ENCODE peak calls at places on chromosomes 5 and 9, in eight cellular contexts. M is upper lobe of left lung, C is HepG2, K is K562, J is HCT116, G is Panc1, W is GM12878, X is GM23338. A is an unnamed sample.

GRCh38 chr5:8581047-8581446 is 712.1 kb downstream of the MTRR start:
- ATAC-seq in G (no peak), J (no peak), X (no peak), M (no peak), K (no peak), C (no peak), W (no peak), A (no peak)

GRCh38 chr9:17824927-17825659 is 246.2 kb downstream of the SH3GL2 start:
- ATAC-seq in M (no peak), G (no peak), X (no peak), J (no peak), W (no peak), C (no peak), K (no peak), A (no peak)

GRCh38 chr5:148949871-148950863 is 112.7 kb downstream of the SH3TC2 start:
- ATAC-seq in X (peak), K (no peak), M (peak), G (no peak), W (no peak), C (no peak), J (no peak), A (peak)

GRCh38 chr5:146076028-146076427 is 29.3 kb downstream of the PLAC8L1 start:
- ATAC-seq in C (no peak), W (no peak), K (peak), X (peak), G (no peak), M (no peak), J (no peak), A (no peak)

GRCh38 chr9:6714176-6714575 is 43.6 kb upstream of the KDM4C start:
- ATAC-seq in M (peak), G (no peak), X (no peak), W (no peak), J (no peak), K (no peak), C (no peak), A (no peak)

GRCh38 chr5:71883745-71884103 is 164.6 kb downstream of the CARTPT start:
- ATAC-seq in C (no peak), W (no peak), M (no peak), G (no peak), X (no peak), K (no peak), J (no peak), A (no peak)

GRCh38 chr5:95786821-95787408 is 35.6 kb downstream of the GLRX start:
- ATAC-seq in G (no peak), W (no peak), K (peak), X (no peak), J (no peak), M (no peak), C (no peak), A (no peak)

GRCh38 chr5:78527054-78527884 is 121.3 kb downstream of the LHFPL2 start:
- ATAC-seq in G (no peak), J (no peak), K (peak), C (no peak), M (peak), X (peak), W (no peak), A (peak)

GRCh38 chr5:135886136-135886535 is 9.5 kb downstream of the IL9 start:
- ATAC-seq in W (no peak), J (no peak), C (no peak), G (no peak), X (no peak), K (no peak), M (no peak), A (no peak)

GRCh38 chr5:78907255-78907886 is 77.7 kb downstream of the ARSB start:
- ATAC-seq in J (no peak), X (no peak), C (no peak), G (no peak), M (peak), W (peak), K (no peak), A (peak)

GRCh38 chr5:91434348-91434747 is 51.2 kb upstream of the ARRDC3 start:
- ATAC-seq in J (no peak), G (no peak), M (peak), K (no peak), C (no peak), X (no peak), W (peak), A (no peak)

GRCh38 chr5:79935992-79936643 is 54.9 kb downstream of the MTX3 start:
- ATAC-seq in G (no peak), M (peak), X (no peak), J (no peak), K (no peak), W (no peak), C (no peak), A (peak)

GRCh38 chr5:111545031-111545430 is 32.7 kb upstream of the STARD4 start:
- ATAC-seq in K (no peak), W (no peak), X (no peak), M (no peak), C (no peak), J (no peak), G (no peak), A (no peak)

DNA sequence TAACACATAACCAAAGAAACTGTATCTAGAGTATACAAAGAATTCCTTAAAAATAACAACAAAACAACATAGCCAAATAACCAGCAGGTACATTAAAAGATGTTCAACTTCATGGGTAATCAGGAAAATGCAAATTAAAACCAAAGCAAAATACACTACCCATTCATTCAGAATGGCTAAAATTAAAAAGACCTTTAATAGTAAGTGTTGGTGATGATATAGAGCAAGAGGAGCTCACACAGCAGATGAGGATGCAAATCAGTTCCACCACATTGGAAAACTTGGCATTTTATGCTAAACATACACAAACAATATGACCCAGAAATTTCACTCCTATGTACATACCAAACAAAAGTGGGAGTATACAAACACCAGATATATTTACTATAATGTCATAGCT is 97.8 kb downstream of the DENND1A start:
- ATAC-seq in W (no peak), J (no peak), X (no peak), C (no peak), K (no peak), M (no peak), G (no peak), A (no peak)
- H3K4me3 ChIP-seq in W (no peak), J (no peak), X (no peak), C (no peak), K (no peak), M (no peak), G (no peak), A (no peak)

GRCh38 chr9:121286973-121287721 is 19.2 kb downstream of the GSN start:
- ATAC-seq in X (peak), C (peak), W (no peak), K (peak), J (peak), G (peak), M (peak), A (peak)
- TF ChIP-seq POLR2AphosphoS5 in X (peak), C (no peak), W (no peak), K (peak), J (peak), G (peak), M (peak), A (peak)

GRCh38 chr9:112969730-112970129 is 42.3 kb downstream of the ZNF883 start:
- ATAC-seq in G (no peak), J (no peak), C (no peak), M (no peak), X (no peak), W (no peak), K (peak), A (no peak)

GRCh38 chr9:112970939-112971338 is 41.1 kb downstream of the ZNF883 start:
- ATAC-seq in C (no peak), G (no peak), W (no peak), K (no peak), X (peak), J (no peak), M (no peak), A (no peak)

DNA sequence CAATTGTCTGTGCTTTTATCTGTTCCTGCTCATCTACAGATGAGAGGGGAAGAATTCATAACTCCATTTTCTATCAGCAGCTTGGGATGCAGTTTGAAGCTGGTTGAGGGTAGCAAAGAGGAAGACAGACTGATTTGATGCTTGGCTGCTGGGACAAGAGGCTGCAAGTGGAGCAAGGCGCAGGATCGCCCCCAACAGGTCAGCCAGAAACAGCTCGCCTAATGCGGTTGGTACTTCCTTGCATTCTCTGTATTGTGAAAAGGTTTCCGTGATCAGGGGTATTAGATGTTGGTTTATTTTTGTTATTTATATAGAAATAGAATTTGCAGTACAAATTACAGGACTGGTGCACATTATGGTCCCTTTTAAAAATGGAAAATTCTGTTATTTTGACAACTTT is 40.6 kb downstream of the ZNF883 start:
- ATAC-seq in W (no peak), K (peak), X (peak), M (no peak), C (peak), G (no peak), J (peak), A (no peak)
- TF ChIP-seq CTCF in W (no peak), K (peak), X (peak), M (no peak), C (peak), G (peak), J (peak), A (no peak)

GRCh38 chr5:142063878-142064331 is 44.7 kb upstream of the NDFIP1 start:
- ATAC-seq in C (peak), G (peak), M (peak), X (peak), J (peak), K (no peak), W (peak), A (peak)
- H3K4me3 ChIP-seq in C (no peak), G (no peak), M (no peak), X (peak), J (no peak), K (no peak), W (no peak), A (no peak)

GRCh38 chr5:115815006-115815692 is 1.3 kb downstream of the CDO1 start:
- ATAC-seq in J (no peak), X (no peak), C (peak), K (no peak), W (no peak), M (no peak), G (no peak), A (no peak)

GRCh38 chr5:115812372-115812771 is 4.1 kb downstream of the CDO1 start:
- ATAC-seq in K (no peak), J (no peak), G (no peak), X (no peak), W (no peak), M (no peak), C (no peak), A (no peak)

GRCh38 chr5:115811406-115811805 is 5.1 kb downstream of the CDO1 start:
- ATAC-seq in K (no peak), X (no peak), G (no peak), J (no peak), C (no peak), M (no peak), W (no peak), A (no peak)

GRCh38 chr5:115815693-115816225 is 700 bp downstream of the CDO1 start:
- ATAC-seq in M (peak), K (no peak), J (no peak), W (peak), C (peak), X (peak), G (no peak), A (peak)

GRCh38 chr5:115813719-115814118 is 2.7 kb downstream of the CDO1 start:
- ATAC-seq in W (no peak), C (no peak), M (no peak), J (no peak), K (no peak), G (no peak), X (no peak), A (no peak)
- TF ChIP-seq POLR2AphosphoS5 in W (no peak), C (no peak), M (no peak), J (no peak), K (no peak), G (no peak), X (no peak), A (no peak)

GRCh38 chr9:34518110-34518616 is 4.6 kb downstream of the ENHO start:
- ATAC-seq in W (no peak), X (no peak), K (no peak), C (no peak), M (no peak), G (no peak), J (no peak), A (no peak)
- TF ChIP-seq CTCF in W (no peak), X (no peak), K (no peak), C (no peak), M (no peak), G (no peak), J (no peak), A (no peak)

DNA sequence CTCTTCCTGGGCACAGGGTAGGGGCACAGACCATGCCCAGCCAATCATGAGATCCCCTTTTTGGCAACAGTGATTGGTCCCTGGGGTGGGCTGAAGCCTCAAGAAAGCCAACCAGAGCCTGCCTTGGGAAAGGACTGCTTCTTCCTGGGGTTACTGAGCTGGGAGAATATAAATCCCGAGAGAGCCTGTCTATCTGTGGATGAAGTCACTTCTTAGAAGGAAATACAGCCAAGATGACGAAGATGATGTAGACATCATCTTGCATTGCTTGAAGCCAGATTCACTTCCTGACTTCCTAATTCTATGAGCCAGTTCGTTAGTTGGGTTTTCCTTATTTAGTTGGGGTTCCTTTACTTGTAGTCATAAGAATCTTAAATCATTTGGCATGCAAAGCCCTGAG is 50.1 kb upstream of the PWWP2A start:
- ATAC-seq in W (no peak), J (no peak), G (no peak), X (no peak), K (no peak), M (peak), C (no peak), A (no peak)
- H3K4me3 ChIP-seq in W (no peak), J (no peak), G (no peak), X (no peak), K (no peak), M (no peak), C (no peak), A (no peak)

DNA sequence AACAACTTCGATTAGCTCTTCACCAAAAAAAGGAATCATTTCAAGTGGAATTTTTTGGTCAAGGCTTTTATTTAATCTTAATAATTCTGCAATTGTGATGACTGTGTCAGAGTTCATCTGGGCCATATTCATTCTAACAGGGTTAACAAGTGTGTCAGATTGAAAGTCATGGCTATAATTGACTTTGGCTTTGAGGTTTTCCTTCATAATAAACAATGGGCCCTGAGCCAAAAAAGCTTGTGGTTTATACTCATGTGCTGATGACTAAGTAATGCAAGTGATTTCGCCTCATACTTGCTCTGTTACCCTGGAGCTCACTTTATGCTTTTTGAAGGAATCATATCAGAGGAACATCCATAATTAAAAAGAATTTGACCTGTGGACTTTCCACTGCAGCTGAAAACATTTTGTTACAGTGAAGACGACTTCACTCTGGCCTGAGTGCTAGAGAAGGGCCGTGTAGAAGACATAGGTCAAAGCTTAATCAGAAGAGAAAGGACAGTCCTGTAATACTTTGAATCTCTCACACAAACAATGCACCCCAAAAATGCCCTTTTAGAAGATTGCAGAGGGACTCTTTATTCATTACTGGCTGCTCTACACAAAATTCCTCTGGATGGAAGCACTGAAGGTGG is 101.7 kb downstream of the GDNF start:
- ATAC-seq in J (peak), W (peak), K (no peak), M (peak), X (no peak), C (no peak), G (peak), A (no peak)
- TF ChIP-seq POLR2AphosphoS5 in J (no peak), W (no peak), K (no peak), M (no peak), X (no peak), C (no peak), G (no peak), A (no peak)

GRCh38 chr9:91045036-91045435 is 243.4 kb downstream of the SYK start:
- ATAC-seq in C (peak), G (no peak), K (no peak), J (no peak), W (no peak), X (peak), M (peak), A (no peak)

GRCh38 chr9:91048739-91049138 is 247.1 kb downstream of the SYK start:
- ATAC-seq in C (no peak), J (no peak), W (no peak), K (no peak), G (no peak), X (no peak), M (no peak), A (no peak)

GRCh38 chr9:91044354-91044753 is 242.7 kb downstream of the SYK start:
- ATAC-seq in G (no peak), J (no peak), K (no peak), C (no peak), X (no peak), M (no peak), W (no peak), A (no peak)

GRCh38 chr9:91047993-91048607 is 246.5 kb downstream of the SYK start:
- ATAC-seq in C (no peak), J (no peak), W (no peak), G (no peak), M (no peak), X (no peak), K (no peak), A (no peak)

DNA sequence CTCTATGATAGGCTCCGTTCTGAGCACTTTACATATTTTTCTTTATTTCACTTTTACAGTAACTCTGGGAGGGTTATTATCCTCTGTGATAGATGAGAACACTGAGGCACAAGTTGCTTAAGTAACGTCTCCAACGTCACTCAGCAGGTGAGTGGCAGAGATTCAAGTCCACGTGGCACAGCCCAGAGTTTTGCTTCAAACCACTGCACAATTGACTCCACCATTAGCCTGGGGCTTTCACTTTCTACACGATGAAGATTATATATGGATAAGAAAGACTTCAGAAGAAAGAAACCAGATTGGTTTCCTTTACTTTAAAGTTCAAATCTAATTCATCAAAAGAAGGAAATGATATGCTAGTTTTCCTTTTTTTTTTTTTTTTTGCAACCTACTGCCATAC is 245.9 kb downstream of the SYK start:
- ATAC-seq in K (no peak), J (no peak), G (no peak), M (no peak), W (no peak), X (no peak), C (no peak), A (no peak)
- TF ChIP-seq CTCF in K (no peak), J (no peak), G (no peak), M (no peak), W (no peak), X (no peak), C (no peak), A (no peak)

GRCh38 chr9:38621434-38622082 is 1.2 kb upstream of the ANKRD18A start:
- ATAC-seq in G (peak), M (peak), J (no peak), K (no peak), W (peak), X (peak), C (peak), A (peak)
- H3K4me3 ChIP-seq in G (peak), M (peak), J (peak), K (no peak), W (no peak), X (peak), C (peak), A (peak)

A was measured in gastroesophageal sphincter.